ENCODE peak calls at places on chromosomes 2 and 18, in seven cellular contexts. One of them, this sample, is unnamed.

GRCh38 chr2:85583667-85584353 is 421 bp upstream of the VAMP5 start:
- DNase-seq in SK-N-SH: no peak
- DNase-seq in K562: no peak
- DNase-seq in HepG2: peak
- DNase-seq in H1: no peak
- DNase-seq in HCT116: no peak
- DNase-seq in GM12878: no peak
- DNase-seq in this sample: no peak

GRCh38 chr2:181004647-181005325 is 24.4 kb downstream of the UBE2E3 start:
- DNase-seq in K562: peak
- DNase-seq in HCT116: no peak
- DNase-seq in SK-N-SH: no peak
- DNase-seq in HepG2: no peak
- DNase-seq in GM12878: no peak
- DNase-seq in H1: no peak
- DNase-seq in this sample: no peak

GRCh38 chr2:11055816-11056215 is 99.5 kb upstream of the SLC66A3 start:
- DNase-seq in HCT116: no peak
- DNase-seq in HepG2: no peak
- DNase-seq in GM12878: no peak
- DNase-seq in K562: no peak
- DNase-seq in H1: no peak
- DNase-seq in SK-N-SH: no peak
- DNase-seq in this sample: no peak

GRCh38 chr2:241289053-241289452 is 26.4 kb downstream of the HDLBP start:
- DNase-seq in H1: no peak
- DNase-seq in K562: no peak
- DNase-seq in HCT116: no peak
- DNase-seq in HepG2: no peak
- DNase-seq in GM12878: no peak
- DNase-seq in SK-N-SH: no peak
- DNase-seq in this sample: no peak

GRCh38 chr2:121897335-121897970 is 142.0 kb downstream of the TSN start:
- DNase-seq in HCT116: peak
- DNase-seq in K562: peak
- DNase-seq in SK-N-SH: peak
- DNase-seq in HepG2: peak
- DNase-seq in H1: no peak
- DNase-seq in GM12878: no peak
- DNase-seq in this sample: peak

GRCh38 chr2:194822097-194822496 is 834.9 kb upstream of the SLC39A10 start:
- DNase-seq in H1: no peak
- DNase-seq in K562: no peak
- DNase-seq in HepG2: no peak
- DNase-seq in HCT116: no peak
- DNase-seq in SK-N-SH: no peak
- DNase-seq in GM12878: no peak
- DNase-seq in this sample: no peak

GRCh38 chr2:173427887-173428683 is 73.4 kb downstream of the CDCA7 start:
- DNase-seq in HCT116: no peak
- DNase-seq in K562: no peak
- DNase-seq in GM12878: no peak
- DNase-seq in HepG2: peak
- DNase-seq in SK-N-SH: no peak
- DNase-seq in H1: no peak
- DNase-seq in this sample: no peak

GRCh38 chr2:88669371-88670214 is 21.9 kb upstream of the RPIA start:
- DNase-seq in HepG2: peak
- DNase-seq in SK-N-SH: peak
- DNase-seq in K562: peak
- DNase-seq in H1: no peak
- DNase-seq in GM12878: peak
- DNase-seq in HCT116: peak
- DNase-seq in this sample: peak

GRCh38 chr2:161436411-161436810 is 20.3 kb downstream of the TBR1 start:
- DNase-seq in K562: no peak
- DNase-seq in HCT116: no peak
- DNase-seq in GM12878: no peak
- DNase-seq in HepG2: no peak
- DNase-seq in SK-N-SH: no peak
- DNase-seq in H1: no peak
- DNase-seq in this sample: no peak

GRCh38 chr18:58682429-58683069 is 11.3 kb downstream of the MALT1 start:
- DNase-seq in HCT116: peak
- DNase-seq in SK-N-SH: no peak
- DNase-seq in K562: no peak
- DNase-seq in HepG2: peak
- DNase-seq in H1: no peak
- DNase-seq in GM12878: no peak
- DNase-seq in this sample: peak

GRCh38 chr2:206989306-206989705 is 50.0 kb downstream of the CPO start:
- DNase-seq in GM12878: no peak
- DNase-seq in K562: peak
- DNase-seq in HCT116: peak
- DNase-seq in SK-N-SH: peak
- DNase-seq in H1: peak
- DNase-seq in HepG2: peak
- DNase-seq in this sample: no peak

GRCh38 chr2:6212516-6212915 is 520.3 kb downstream of the SOX11 start:
- DNase-seq in K562: no peak
- DNase-seq in GM12878: no peak
- DNase-seq in H1: no peak
- DNase-seq in HCT116: no peak
- DNase-seq in SK-N-SH: no peak
- DNase-seq in HepG2: no peak
- DNase-seq in this sample: no peak

GRCh38 chr18:5628512-5629255 is 84.9 kb upstream of the EPB41L3 start:
- DNase-seq in HepG2: no peak
- DNase-seq in GM12878: no peak
- DNase-seq in SK-N-SH: peak
- DNase-seq in K562: no peak
- DNase-seq in HCT116: no peak
- DNase-seq in H1: no peak
- DNase-seq in this sample: no peak

GRCh38 chr18:6781846-6782245 is 52.3 kb downstream of the ARHGAP28 start:
- DNase-seq in HepG2: no peak
- DNase-seq in H1: no peak
- DNase-seq in SK-N-SH: peak
- DNase-seq in K562: no peak
- DNase-seq in HCT116: no peak
- DNase-seq in GM12878: no peak
- DNase-seq in this sample: no peak

GRCh38 chr2:133711226-133711625 is 143.0 kb upstream of the NCKAP5 start:
- DNase-seq in HepG2: no peak
- DNase-seq in H1: no peak
- DNase-seq in K562: no peak
- DNase-seq in HCT116: no peak
- DNase-seq in SK-N-SH: peak
- DNase-seq in GM12878: no peak
- DNase-seq in this sample: no peak

GRCh38 chr2:180761224-180761623 is 219.2 kb upstream of the UBE2E3 start:
- DNase-seq in H1: no peak
- DNase-seq in K562: no peak
- DNase-seq in SK-N-SH: no peak
- DNase-seq in HepG2: peak
- DNase-seq in GM12878: no peak
- DNase-seq in HCT116: peak
- DNase-seq in this sample: no peak

GRCh38 chr18:76518543-76519155 is 23.6 kb upstream of the ZNF516 start:
- DNase-seq in SK-N-SH: no peak
- DNase-seq in H1: no peak
- DNase-seq in HCT116: no peak
- DNase-seq in HepG2: no peak
- DNase-seq in K562: no peak
- DNase-seq in GM12878: no peak
- DNase-seq in this sample: no peak

GRCh38 chr2:28612131-28612812 is 116.4 kb downstream of the PLB1 start:
- DNase-seq in HepG2: no peak
- DNase-seq in H1: no peak
- DNase-seq in HCT116: no peak
- DNase-seq in SK-N-SH: no peak
- DNase-seq in GM12878: no peak
- DNase-seq in K562: no peak
- DNase-seq in this sample: no peak

GRCh38 chr2:72694715-72695496 is 130.9 kb downstream of the EXOC6B start:
- DNase-seq in GM12878: no peak
- DNase-seq in HCT116: no peak
- DNase-seq in K562: peak
- DNase-seq in HepG2: peak
- DNase-seq in SK-N-SH: peak
- DNase-seq in H1: no peak
- DNase-seq in this sample: peak

GRCh38 chr18:75052475-75052874 is 156.5 kb downstream of the PTGR3 start:
- DNase-seq in K562: no peak
- DNase-seq in GM12878: no peak
- DNase-seq in SK-N-SH: no peak
- DNase-seq in HCT116: no peak
- DNase-seq in HepG2: no peak
- DNase-seq in H1: no peak
- DNase-seq in this sample: no peak

GRCh38 chr2:56185101-56185581 is 1.4 kb downstream of the CCDC85A start:
- DNase-seq in GM12878: no peak
- DNase-seq in SK-N-SH: peak
- DNase-seq in HCT116: no peak
- DNase-seq in H1: no peak
- DNase-seq in HepG2: no peak
- DNase-seq in K562: no peak
- DNase-seq in this sample: peak

GRCh38 chr2:113281920-113282746 is 3.4 kb upstream of the PAX8 start:
- DNase-seq in GM12878: no peak
- DNase-seq in K562: no peak
- DNase-seq in H1: no peak
- DNase-seq in HCT116: no peak
- DNase-seq in HepG2: peak
- DNase-seq in SK-N-SH: no peak
- DNase-seq in this sample: no peak

GRCh38 chr2:187842978-187843847 is 289.0 kb upstream of the TFPI start:
- DNase-seq in HepG2: peak
- DNase-seq in SK-N-SH: peak
- DNase-seq in H1: no peak
- DNase-seq in K562: peak
- DNase-seq in GM12878: no peak
- DNase-seq in HCT116: peak
- DNase-seq in this sample: peak

DNA sequence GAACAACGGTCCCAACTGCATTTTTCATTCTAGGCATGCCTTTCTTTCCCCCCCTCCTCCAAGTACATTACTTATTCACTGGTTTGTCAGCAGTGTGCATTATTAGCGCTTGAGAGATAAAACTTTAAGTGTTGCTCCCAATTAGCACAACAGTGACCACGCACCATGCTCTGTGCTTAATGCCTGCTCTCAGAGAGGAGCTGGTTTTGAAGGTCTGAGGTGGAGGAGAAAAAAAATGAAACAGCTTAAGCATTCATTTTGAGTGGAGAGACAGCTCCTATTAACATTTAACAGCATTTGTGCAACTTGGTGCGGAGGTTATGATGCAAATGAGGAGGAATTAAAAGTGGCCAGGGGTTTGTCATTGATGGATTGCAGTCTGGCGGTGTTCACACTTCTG is 141.9 kb downstream of the FIGN start:
- DNase-seq in HCT116: no peak
- DNase-seq in GM12878: no peak
- DNase-seq in H1: no peak
- DNase-seq in K562: no peak
- DNase-seq in SK-N-SH: no peak
- DNase-seq in HepG2: no peak
- DNase-seq in this sample: no peak
- TF ChIP-seq JUND in HCT116: no peak
- TF ChIP-seq JUND in GM12878: no peak
- TF ChIP-seq JUND in H1: no peak
- TF ChIP-seq JUND in K562: no peak
- TF ChIP-seq JUND in SK-N-SH: no peak
- TF ChIP-seq JUND in HepG2: no peak
- TF ChIP-seq JUND in this sample: no peak

DNA sequence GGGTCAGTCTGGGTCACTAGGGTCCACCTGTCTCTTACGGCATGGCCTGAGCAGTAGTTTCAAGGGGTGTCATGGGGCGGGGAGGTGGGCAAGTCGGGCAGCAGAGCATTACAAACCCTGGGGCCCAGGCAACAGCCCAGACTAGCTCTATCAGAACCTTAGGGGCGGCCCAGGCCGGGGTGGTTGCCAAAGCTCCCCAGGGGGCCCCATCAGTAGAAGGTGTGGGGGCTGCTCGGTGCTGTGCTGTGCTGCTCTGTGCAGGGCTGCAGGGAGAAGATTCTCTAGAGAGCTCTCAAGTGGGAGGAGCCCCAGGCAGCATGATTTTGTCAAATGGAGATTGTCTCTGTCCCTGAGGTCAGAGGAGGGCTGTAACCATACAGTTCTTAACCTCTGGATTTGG is 36.4 kb upstream of the SLC14A1 start:
- DNase-seq in SK-N-SH: no peak
- DNase-seq in GM12878: no peak
- DNase-seq in H1: no peak
- DNase-seq in K562: peak
- DNase-seq in HepG2: no peak
- DNase-seq in HCT116: no peak
- DNase-seq in this sample: no peak
- TF ChIP-seq JUND in SK-N-SH: no peak
- TF ChIP-seq JUND in GM12878: no peak
- TF ChIP-seq JUND in H1: no peak
- TF ChIP-seq JUND in K562: no peak
- TF ChIP-seq JUND in HepG2: no peak
- TF ChIP-seq JUND in HCT116: no peak
- TF ChIP-seq JUND in this sample: no peak

GRCh38 chr18:48805826-48806535 is 144.8 kb downstream of the SMAD7 start:
- DNase-seq in HepG2: no peak
- DNase-seq in SK-N-SH: no peak
- DNase-seq in HCT116: no peak
- DNase-seq in K562: no peak
- DNase-seq in GM12878: no peak
- DNase-seq in H1: no peak
- DNase-seq in this sample: no peak

GRCh38 chr18:48803951-48804855 is 146.6 kb downstream of the SMAD7 start:
- DNase-seq in SK-N-SH: no peak
- DNase-seq in HepG2: no peak
- DNase-seq in H1: no peak
- DNase-seq in HCT116: no peak
- DNase-seq in K562: no peak
- DNase-seq in GM12878: no peak
- DNase-seq in this sample: no peak

GRCh38 chr18:48804856-48805610 is 145.7 kb downstream of the SMAD7 start:
- DNase-seq in HCT116: no peak
- DNase-seq in HepG2: no peak
- DNase-seq in GM12878: no peak
- DNase-seq in H1: no peak
- DNase-seq in SK-N-SH: no peak
- DNase-seq in K562: no peak
- DNase-seq in this sample: no peak

GRCh38 chr18:48808476-48808875 is 142.3 kb downstream of the SMAD7 start:
- DNase-seq in K562: no peak
- DNase-seq in GM12878: no peak
- DNase-seq in HCT116: no peak
- DNase-seq in H1: no peak
- DNase-seq in SK-N-SH: no peak
- DNase-seq in HepG2: no peak
- DNase-seq in this sample: no peak

GRCh38 chr18:48806551-48807261 is 144.1 kb downstream of the SMAD7 start:
- DNase-seq in SK-N-SH: no peak
- DNase-seq in HepG2: no peak
- DNase-seq in HCT116: peak
- DNase-seq in K562: no peak
- DNase-seq in H1: no peak
- DNase-seq in GM12878: no peak
- DNase-seq in this sample: no peak
- TF ChIP-seq JUND in SK-N-SH: no peak
- TF ChIP-seq JUND in HepG2: no peak
- TF ChIP-seq JUND in HCT116: no peak
- TF ChIP-seq JUND in K562: no peak
- TF ChIP-seq JUND in H1: no peak
- TF ChIP-seq JUND in GM12878: no peak
- TF ChIP-seq JUND in this sample: no peak

GRCh38 chr2:196927318-196928225 is 1.1 kb upstream of the PGAP1 start:
- DNase-seq in SK-N-SH: no peak
- DNase-seq in HepG2: peak
- DNase-seq in H1: no peak
- DNase-seq in K562: peak
- DNase-seq in GM12878: no peak
- DNase-seq in HCT116: no peak
- DNase-seq in this sample: no peak
- TF ChIP-seq JUND in SK-N-SH: no peak
- TF ChIP-seq JUND in HepG2: no peak
- TF ChIP-seq JUND in H1: no peak
- TF ChIP-seq JUND in K562: no peak
- TF ChIP-seq JUND in GM12878: no peak
- TF ChIP-seq JUND in HCT116: no peak
- TF ChIP-seq JUND in this sample: no peak